ENCODE peak calls at places on chromosome 13, in seven cellular contexts. T is adipocyte, W is spleen, X is cardiac muscle cell, V is NCI-H510A treated with DMSO at 0.1 percent for 48 hours, A is GDM1, I is neural crest cell. G is an unnamed sample.

GRCh38 chr13:26037302-26037701 is 14.5 kb downstream of the SHISA2 start:
- DNase-seq in T (no peak), W (no peak), X (no peak), V (no peak), A (no peak), I (peak; percentile 43), G (no peak)

GRCh38 chr13:99971576-99972189 is at the start of gene ZIC5:
- DNase-seq in T (no peak), W (no peak), X (peak; percentile 68), V (peak; percentile 60), A (no peak), I (peak; percentile 61), G (peak; percentile 38)

GRCh38 chr13:26377038-26377437 is 123.1 kb downstream of the CDK8 start:
- DNase-seq in T (peak; percentile 21), W (no peak), X (peak; percentile 40), V (no peak), A (no peak), I (peak; percentile 22), G (peak; percentile 38)

GRCh38 chr13:49022472-49023144 is 46.9 kb downstream of the FNDC3A start:
- DNase-seq in T (peak; percentile 36), W (no peak), X (no peak), V (no peak), A (no peak), I (no peak), G (no peak)

GRCh38 chr13:24927810-24928404 is 163.9 kb downstream of the RNF17 start:
- DNase-seq in T (no peak), W (no peak), X (no peak), V (no peak), A (no peak), I (no peak), G (no peak)

GRCh38 chr13:99908129-99908805 is 63.3 kb downstream of the ZIC5 start:
- DNase-seq in T (peak; percentile 30), W (no peak), X (no peak), V (peak; percentile 83), A (no peak), I (no peak), G (no peak)

GRCh38 chr13:50707533-50708096 is 135.9 kb downstream of the DLEU7 start:
- DNase-seq in T (no peak), W (no peak), X (no peak), V (no peak), A (peak; percentile 38), I (no peak), G (peak; percentile 13)

GRCh38 chr13:95552208-95552538 is 347 bp upstream of the CLDN10 start:
- DNase-seq in T (no peak), W (no peak), X (no peak), V (no peak), A (no peak), I (no peak), G (no peak)

GRCh38 chr13:66659291-66660012 is 570.7 kb downstream of the PCDH9 start:
- DNase-seq in T (peak; percentile 34), W (no peak), X (no peak), V (peak; percentile 36), A (no peak), I (no peak), G (no peak)

GRCh38 chr13:45882626-45883025 is 31.1 kb upstream of the SIAH3 start:
- DNase-seq in T (no peak), W (no peak), X (no peak), V (no peak), A (no peak), I (no peak), G (no peak)

GRCh38 chr13:82702513-82702912 is 1179.8 kb downstream of the SLITRK1 start:
- DNase-seq in T (no peak), W (no peak), X (no peak), V (no peak), A (no peak), I (no peak), G (no peak)

GRCh38 chr13:39688699-39689405 is 33.4 kb downstream of the COG6 start:
- DNase-seq in T (no peak), W (no peak), X (no peak), V (no peak), A (no peak), I (no peak), G (no peak)

GRCh38 chr13:50521750-50522149 is 321.7 kb downstream of the DLEU7 start:
- DNase-seq in T (peak; percentile 70), W (no peak), X (no peak), V (no peak), A (no peak), I (no peak), G (no peak)

GRCh38 chr13:113489171-113489548 is 1.4 kb downstream of the DCUN1D2 start:
- DNase-seq in T (peak; percentile 19), W (peak; percentile 73), X (peak; percentile 16), V (no peak), A (no peak), I (no peak), G (no peak)

GRCh38 chr13:98327326-98328314 is 150.6 kb upstream of the RNF113B start:
- DNase-seq in T (peak; percentile 73), W (no peak), X (peak; percentile 62), V (no peak), A (no peak), I (no peak), G (no peak)

GRCh38 chr13:27082325-27082724 is 89.3 kb downstream of the USP12 start:
- DNase-seq in T (no peak), W (no peak), X (no peak), V (no peak), A (no peak), I (no peak), G (no peak)

G was measured in SK-N-SH.